ENCODE peak calls at places on chromosomes 6 and 20, in four cellular contexts. One of them, this sample, is unnamed.

GRCh38 chr20:61744691-61745396 is 320.8 kb downstream of the TAF4 start:
- DNase-seq in lower leg skin: no peak
- DNase-seq in heart left ventricle: no peak
- DNase-seq in body of pancreas: no peak
- DNase-seq in this sample: no peak

GRCh38 chr6:44682280-44682679 is 294.8 kb downstream of the CDC5L start:
- DNase-seq in lower leg skin: no peak
- DNase-seq in heart left ventricle: no peak
- DNase-seq in body of pancreas: no peak
- DNase-seq in this sample: no peak

GRCh38 chr6:166435574-166435973 is 52.8 kb upstream of the MPC1 start:
- DNase-seq in lower leg skin: peak
- DNase-seq in heart left ventricle: peak
- DNase-seq in body of pancreas: no peak
- DNase-seq in this sample: peak

GRCh38 chr6:80610821-80611220 is 504.4 kb downstream of the BCKDHB start:
- DNase-seq in lower leg skin: no peak
- DNase-seq in heart left ventricle: no peak
- DNase-seq in body of pancreas: no peak
- DNase-seq in this sample: no peak

GRCh38 chr20:6103301-6103700 is 19.5 kb downstream of the FERMT1 start:
- DNase-seq in lower leg skin: no peak
- DNase-seq in heart left ventricle: no peak
- DNase-seq in body of pancreas: no peak
- DNase-seq in this sample: no peak

GRCh38 chr20:33789109-33789857 is 21.9 kb upstream of the CHMP4B start:
- DNase-seq in lower leg skin: peak
- DNase-seq in heart left ventricle: peak
- DNase-seq in body of pancreas: peak
- DNase-seq in this sample: peak

GRCh38 chr6:147285087-147285855 is 81.1 kb downstream of the STXBP5 start:
- DNase-seq in lower leg skin: no peak
- DNase-seq in heart left ventricle: no peak
- DNase-seq in body of pancreas: no peak
- DNase-seq in this sample: no peak

GRCh38 chr6:35392773-35393672 is 50.7 kb downstream of the PPARD start:
- DNase-seq in lower leg skin: no peak
- DNase-seq in heart left ventricle: no peak
- DNase-seq in body of pancreas: no peak
- DNase-seq in this sample: no peak

GRCh38 chr6:152277826-152278247 is 359.3 kb downstream of the SYNE1 start:
- DNase-seq in lower leg skin: no peak
- DNase-seq in heart left ventricle: peak
- DNase-seq in body of pancreas: peak
- DNase-seq in this sample: peak

GRCh38 chr6:142808405-142809061 is 136.4 kb downstream of the HIVEP2 start:
- DNase-seq in lower leg skin: no peak
- DNase-seq in heart left ventricle: no peak
- DNase-seq in body of pancreas: no peak
- DNase-seq in this sample: no peak

DNA sequence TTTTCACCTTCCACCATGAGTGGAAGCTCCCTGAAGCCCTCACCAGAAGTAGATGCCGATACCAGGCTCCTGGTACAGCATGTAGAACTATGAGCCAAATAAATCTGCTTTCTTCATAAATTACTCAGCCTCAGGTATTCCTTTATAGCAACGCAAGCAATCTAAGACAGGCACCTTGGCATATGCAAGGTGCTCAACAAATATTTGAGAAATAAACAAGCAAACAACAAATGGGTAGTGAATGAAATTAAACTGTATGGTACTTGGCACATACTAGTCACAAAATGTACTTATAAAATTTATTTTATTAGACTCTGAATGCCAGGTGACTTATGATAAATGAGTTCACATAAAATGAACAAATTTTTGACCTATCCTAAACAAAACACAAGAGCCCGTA is 220.3 kb downstream of the MAFB start:
- DNase-seq in lower leg skin: no peak
- DNase-seq in heart left ventricle: no peak
- DNase-seq in body of pancreas: no peak
- DNase-seq in this sample: no peak
- TF ChIP-seq POLR2A in lower leg skin: no peak
- TF ChIP-seq POLR2A in heart left ventricle: no peak
- TF ChIP-seq POLR2A in body of pancreas: no peak
- TF ChIP-seq POLR2A in this sample: no peak

GRCh38 chr20:56520180-56520579 is 4.4 kb upstream of the FAM209A start:
- DNase-seq in lower leg skin: no peak
- DNase-seq in heart left ventricle: no peak
- DNase-seq in body of pancreas: no peak
- DNase-seq in this sample: no peak
- TF ChIP-seq POLR2A in lower leg skin: no peak
- TF ChIP-seq POLR2A in heart left ventricle: no peak
- TF ChIP-seq POLR2A in body of pancreas: no peak
- TF ChIP-seq POLR2A in this sample: no peak

GRCh38 chr6:139964737-139965136 is 590.3 kb upstream of the CITED2 start:
- DNase-seq in lower leg skin: no peak
- DNase-seq in heart left ventricle: no peak
- DNase-seq in body of pancreas: no peak
- DNase-seq in this sample: no peak
- TF ChIP-seq POLR2A in lower leg skin: no peak
- TF ChIP-seq POLR2A in heart left ventricle: no peak
- TF ChIP-seq POLR2A in body of pancreas: no peak
- TF ChIP-seq POLR2A in this sample: no peak

GRCh38 chr20:57556980-57557274 is 4.0 kb upstream of the PCK1 start:
- DNase-seq in lower leg skin: no peak
- DNase-seq in heart left ventricle: no peak
- DNase-seq in body of pancreas: no peak
- DNase-seq in this sample: no peak

GRCh38 chr20:57557926-57558613 is 2.8 kb upstream of the PCK1 start:
- DNase-seq in lower leg skin: no peak
- DNase-seq in heart left ventricle: no peak
- DNase-seq in body of pancreas: no peak
- DNase-seq in this sample: no peak

GRCh38 chr20:57559286-57559627 is 1.7 kb upstream of the PCK1 start:
- DNase-seq in lower leg skin: no peak
- DNase-seq in heart left ventricle: no peak
- DNase-seq in body of pancreas: no peak
- DNase-seq in this sample: no peak

GRCh38 chr20:57559658-57560553 is 1.0 kb upstream of the PCK1 start:
- DNase-seq in lower leg skin: no peak
- DNase-seq in heart left ventricle: no peak
- DNase-seq in body of pancreas: no peak
- DNase-seq in this sample: no peak

DNA sequence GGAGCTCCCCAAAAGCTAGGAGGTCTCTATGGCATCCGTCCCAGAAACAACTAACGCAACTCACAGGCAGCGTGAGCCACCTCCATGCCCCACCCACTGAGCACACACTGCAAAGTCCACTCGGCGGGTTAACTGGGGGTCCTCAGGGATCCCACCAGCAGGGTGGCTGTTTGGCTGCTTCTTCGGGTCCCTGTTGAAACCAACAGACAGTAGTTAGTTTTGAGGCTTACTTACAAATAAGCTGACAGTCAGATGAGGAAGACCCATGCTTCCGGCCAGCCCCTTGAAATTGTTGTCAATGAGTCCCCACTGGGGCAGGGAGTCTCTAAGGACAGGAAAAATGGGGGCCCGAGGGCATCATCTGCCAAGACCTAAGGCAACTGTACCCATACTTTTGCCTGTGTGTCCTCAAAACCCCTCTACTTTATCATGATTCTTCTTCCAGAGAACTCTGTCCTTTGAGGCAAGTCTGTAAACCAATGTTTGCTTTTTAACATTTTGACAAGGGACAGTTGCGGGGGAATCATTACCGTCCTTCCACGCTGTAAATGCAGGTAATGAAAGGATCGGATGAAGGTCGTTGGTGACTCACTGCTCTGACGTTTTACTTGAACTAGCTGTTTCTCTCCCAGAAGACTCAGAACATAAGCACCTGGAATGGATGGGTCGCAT is 2.2 kb upstream of the PCK1 start:
- DNase-seq in lower leg skin: no peak
- DNase-seq in heart left ventricle: no peak
- DNase-seq in body of pancreas: no peak
- DNase-seq in this sample: no peak
- TF ChIP-seq POLR2A in lower leg skin: no peak
- TF ChIP-seq POLR2A in heart left ventricle: no peak
- TF ChIP-seq POLR2A in body of pancreas: no peak
- TF ChIP-seq POLR2A in this sample: no peak

DNA sequence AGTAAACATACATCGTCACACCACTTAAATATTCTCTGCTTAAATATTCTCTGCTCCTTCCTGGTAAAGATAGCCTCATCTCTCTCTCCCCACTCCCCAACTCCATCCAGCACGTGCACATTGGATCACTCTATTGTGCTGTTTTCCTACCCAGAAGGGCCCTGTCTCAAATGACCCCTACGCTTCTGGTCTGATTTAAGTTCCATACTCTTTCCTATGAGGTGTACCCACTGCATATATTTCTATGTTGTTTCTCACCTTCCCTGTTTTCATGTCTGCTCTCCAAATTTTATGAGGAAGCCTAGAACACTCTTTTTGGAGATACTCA is 53.7 kb downstream of the HFE start:
- DNase-seq in lower leg skin: no peak
- DNase-seq in heart left ventricle: no peak
- DNase-seq in body of pancreas: no peak
- DNase-seq in this sample: no peak
- TF ChIP-seq POLR2A in lower leg skin: no peak
- TF ChIP-seq POLR2A in heart left ventricle: no peak
- TF ChIP-seq POLR2A in body of pancreas: no peak
- TF ChIP-seq POLR2A in this sample: no peak

GRCh38 chr6:119349041-119349340 is 570 bp downstream of the MAN1A1 start:
- DNase-seq in lower leg skin: no peak
- DNase-seq in heart left ventricle: no peak
- DNase-seq in body of pancreas: no peak
- DNase-seq in this sample: peak

GRCh38 chr6:119348308-119349040 is 1.1 kb downstream of the MAN1A1 start:
- DNase-seq in lower leg skin: no peak
- DNase-seq in heart left ventricle: peak
- DNase-seq in body of pancreas: peak
- DNase-seq in this sample: peak

GRCh38 chr6:119346914-119347313 is 2.6 kb downstream of the MAN1A1 start:
- DNase-seq in lower leg skin: no peak
- DNase-seq in heart left ventricle: no peak
- DNase-seq in body of pancreas: no peak
- DNase-seq in this sample: no peak

GRCh38 chr6:119346450-119346849 is 3.1 kb downstream of the MAN1A1 start:
- DNase-seq in lower leg skin: no peak
- DNase-seq in heart left ventricle: no peak
- DNase-seq in body of pancreas: no peak
- DNase-seq in this sample: no peak

GRCh38 chr6:119347466-119348307 is 1.9 kb downstream of the MAN1A1 start:
- DNase-seq in lower leg skin: peak
- DNase-seq in heart left ventricle: peak
- DNase-seq in body of pancreas: peak
- DNase-seq in this sample: peak
- TF ChIP-seq POLR2A in lower leg skin: no peak
- TF ChIP-seq POLR2A in heart left ventricle: no peak
- TF ChIP-seq POLR2A in body of pancreas: peak
- TF ChIP-seq POLR2A in this sample: no peak

This sample was measured in stomach.